ENCODE peak calls at places on chromosomes 11 and 22, in nine cellular contexts. T, J, E, U, S, I, G, M and N are unnamed samples.

GRCh38 chr11:15489281-15489680 is 374.6 kb downstream of the INSC start:
- DNase-seq in I (no peak), J (no peak), M (no peak), E (no peak), U (no peak), G (no peak), T (no peak), S (no peak), N (no peak)

GRCh38 chr22:43537019-43537585 is 125.3 kb downstream of the MPPED1 start:
- DNase-seq in M (no peak), I (no peak), T (no peak), U (no peak), G (no peak), E (no peak), J (no peak), S (no peak), N (peak)

GRCh38 chr11:20631525-20632168 is 32.2 kb downstream of the SLC6A5 start:
- DNase-seq in T (no peak), G (no peak), I (no peak), J (no peak), S (peak), U (no peak), E (no peak), M (peak), N (peak)

GRCh38 chr11:1748467-1749019 is 1.9 kb downstream of the IFITM10 start:
- DNase-seq in S (peak), G (no peak), I (no peak), E (no peak), J (no peak), U (no peak), T (no peak), M (no peak), N (no peak)

GRCh38 chr11:127003260-127003981 is 2.9 kb upstream of the KIRREL3 start:
- DNase-seq in U (peak), T (no peak), G (no peak), J (no peak), M (peak), E (no peak), S (peak), I (peak), N (peak)

GRCh38 chr22:21657361-21658118 is 8.3 kb upstream of the PPIL2 start:
- DNase-seq in I (peak), G (peak), T (peak), U (peak), M (peak), J (peak), S (peak), E (peak), N (peak)

GRCh38 chr11:87712802-87713202 is 462.4 kb downstream of the RAB38 start:
- DNase-seq in U (no peak), M (peak), E (no peak), J (no peak), S (no peak), T (no peak), I (no peak), G (no peak), N (no peak)

GRCh38 chr11:110878513-110878912 is 166.3 kb upstream of the ARHGAP20 start:
- DNase-seq in I (no peak), G (no peak), E (no peak), S (no peak), U (no peak), M (no peak), T (no peak), J (no peak), N (no peak)

GRCh38 chr11:2774173-2775082 is 74.6 kb upstream of the KCNQ1OT1 start:
- DNase-seq in J (peak), T (no peak), I (no peak), U (no peak), S (no peak), E (no peak), G (peak), M (no peak), N (no peak)